ENCODE peak calls at places on chromosomes 4 and X, in four cellular contexts. B is breast epithelium; Q is upper lobe of right lung; U is CD8-positive, alpha-beta T cell. A is an unnamed sample.

GRCh38 chr4:17368408-17368807 is 143.5 kb downstream of the QDPR start:
- DNase-seq in B (no peak), Q (no peak), U (no peak), A (no peak)

GRCh38 chr4:83011779-83012630 is 1.4 kb upstream of the LIN54 start:
- DNase-seq in U (no peak), Q (peak; percentile 76), B (peak; percentile 27), A (peak; percentile 53)

GRCh38 chr4:11623726-11624037 is 195.0 kb upstream of the HS3ST1 start:
- DNase-seq in U (no peak), Q (no peak), B (peak; percentile 47), A (peak; percentile 32)

GRCh38 chr4:182537031-182537617 is 293.9 kb downstream of the TENM3 start:
- DNase-seq in B (no peak), U (no peak), Q (no peak), A (no peak)

GRCh38 chrX:137362583-137362982 is 203.3 kb upstream of the ZIC3 start:
- DNase-seq in B (no peak), U (no peak), Q (no peak), A (no peak)

GRCh38 chrX:67604979-67605703 is 61.3 kb downstream of the AR start:
- DNase-seq in B (no peak), U (no peak), Q (no peak), A (no peak)

GRCh38 chr4:57658188-57658587 is 548.0 kb upstream of the IGFBP7 start:
- DNase-seq in Q (no peak), U (no peak), B (no peak), A (no peak)

GRCh38 chrX:37959212-37960021 is 46.9 kb upstream of the SYTL5 start:
- DNase-seq in U (no peak), B (no peak), Q (no peak), A (no peak)

GRCh38 chr4:89788243-89789072 is 48.5 kb downstream of the SNCA start:
- DNase-seq in B (no peak), U (no peak), Q (no peak), A (no peak)

GRCh38 chr4:140174535-140174934 is 20.6 kb upstream of the MAML3 start:
- DNase-seq in U (no peak), B (no peak), Q (no peak), A (no peak)

GRCh38 chrX:9562851-9563250 is 98.0 kb downstream of the TBL1X start:
- DNase-seq in U (no peak), B (peak; percentile 60), Q (no peak), A (no peak)

GRCh38 chr4:96675916-96676315 is 836.0 kb downstream of the PDHA2 start:
- DNase-seq in B (no peak), Q (no peak), U (no peak), A (no peak)

GRCh38 chrX:6448003-6448402 is 86.9 kb downstream of the VCX3A start:
- DNase-seq in Q (no peak), B (no peak), U (no peak), A (no peak)

GRCh38 chr4:150415213-150415612 is 166.7 kb upstream of the MAB21L2 start:
- DNase-seq in U (no peak), B (no peak), Q (no peak), A (no peak)

GRCh38 chr4:168367065-168367464 is 48.5 kb upstream of the DDX60 start:
- DNase-seq in U (no peak), Q (no peak), B (no peak), A (no peak)

GRCh38 chr4:98474408-98474844 is 184.0 kb downstream of the TSPAN5 start:
- DNase-seq in Q (no peak), B (no peak), U (no peak), A (no peak)

GRCh38 chr4:4296283-4296846 is 6.3 kb downstream of the ZBTB49 start:
- DNase-seq in Q (no peak), U (no peak), B (no peak), A (no peak)

GRCh38 chr4:1235381-1236102 is 13.4 kb downstream of the CTBP1 start:
- DNase-seq in B (no peak), U (peak; percentile 18), Q (peak; percentile 53), A (peak; percentile 19)

GRCh38 chrX:100995469-100995868 is 26.0 kb downstream of the ARL13A start:
- DNase-seq in B (no peak), U (no peak), Q (no peak), A (no peak)

GRCh38 chr4:76717431-76717830 is 180.5 kb downstream of the SOWAHB start:
- DNase-seq in B (no peak), Q (no peak), U (no peak), A (no peak)

GRCh38 chr4:185730387-185730786 is 81.6 kb downstream of the SORBS2 start:
- DNase-seq in U (no peak), Q (no peak), B (no peak), A (no peak)

GRCh38 chrX:24259544-24260240 is 54.2 kb downstream of the SUPT20HL2 start:
- DNase-seq in Q (no peak), B (no peak), U (no peak), A (no peak)

GRCh38 chr4:40317921-40318658 is 17.0 kb upstream of the CHRNA9 start:
- DNase-seq in U (no peak), Q (no peak), B (no peak), A (no peak)

GRCh38 chrX:48683411-48683982 is at the start of gene WAS:
- DNase-seq in Q (peak; percentile 64), U (peak; percentile 51), B (no peak), A (no peak)

GRCh38 chr4:38560763-38561558 is 103.0 kb upstream of the KLF3 start:
- DNase-seq in Q (no peak), B (no peak), U (no peak), A (no peak)

GRCh38 chr4:156870861-156871260 is 100.7 kb downstream of the PDGFC start:
- DNase-seq in Q (no peak), U (no peak), B (no peak), A (no peak)

GRCh38 chr4:7823416-7823824 is 116.2 kb downstream of the AFAP1 start:
- DNase-seq in Q (no peak), B (no peak), U (no peak), A (no peak)
- H3K4me1 ChIP-seq in Q (peaks cover 29% of the 10 kb centered on the region), B (peaks cover under 1% of the 10 kb centered on the region), U (peaks cover 11% of the 10 kb centered on the region), A (peaks cover 10% of the 10 kb centered on the region)

DNA sequence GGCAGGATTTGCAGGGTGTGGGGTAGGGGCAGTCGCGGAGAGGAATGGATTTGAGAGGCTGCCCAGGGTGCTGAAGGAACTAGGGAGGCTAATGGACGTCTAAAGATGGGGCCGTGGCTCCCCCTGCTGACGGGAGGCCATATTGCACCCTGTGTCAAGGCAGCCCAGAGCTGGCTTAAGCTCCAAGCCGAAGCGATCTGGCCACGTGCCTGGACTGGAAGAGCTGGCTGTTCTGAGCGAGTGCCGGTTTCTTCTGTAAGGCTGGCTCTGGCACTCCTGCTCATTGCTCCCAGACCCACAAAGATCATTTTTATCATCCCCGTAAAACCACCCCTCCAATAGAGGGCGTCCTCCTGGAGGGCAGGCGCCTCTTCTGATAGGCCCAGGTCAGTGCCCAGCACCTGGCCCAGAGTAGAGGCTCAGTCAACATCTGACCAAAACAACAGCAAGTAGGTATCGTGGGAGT is 5.6 kb downstream of the PNCK start:
- DNase-seq in B (peak; percentile 75), U (peak; percentile 69), Q (peak; percentile 89), A (peak; percentile 77)
- TF ChIP-seq CTCF in B (peak; percentile 60), U (peak; percentile 64), Q (peak; percentile 69), A (peak; percentile 51)

GRCh38 chr4:87056884-87057283 is 122.1 kb downstream of the AFF1 start:
- DNase-seq in B (no peak), Q (no peak), U (no peak), A (no peak)

GRCh38 chr4:87058272-87059073 is 123.7 kb downstream of the AFF1 start:
- DNase-seq in Q (peak; percentile 71), U (no peak), B (no peak), A (no peak)

GRCh38 chr4:87057835-87058234 is 123.0 kb downstream of the AFF1 start:
- DNase-seq in Q (no peak), U (no peak), B (no peak), A (peak; percentile 54)

GRCh38 chr4:87065016-87065415 is 130.2 kb downstream of the AFF1 start:
- DNase-seq in B (no peak), U (no peak), Q (no peak), A (no peak)

GRCh38 chr4:87060957-87061356 is 126.1 kb downstream of the AFF1 start:
- DNase-seq in Q (no peak), U (no peak), B (no peak), A (no peak)
- H3K27ac ChIP-seq in Q (no peak overlapping the region), U (no peak overlapping the region), B (peak overlapping the region; percentile 61), A (no peak overlapping the region)

GRCh38 chrX:133365886-133366611 is 49.2 kb downstream of the GPC4 start:
- DNase-seq in Q (no peak), U (no peak), B (no peak), A (no peak)
- H3K4me1 ChIP-seq in Q (no peaks in the 10 kb centered on the region), U (no peaks in the 10 kb centered on the region), B (no peaks in the 10 kb centered on the region), A (no peaks in the 10 kb centered on the region)

GRCh38 chr4:16199132-16199531 is 27.1 kb downstream of the TAPT1 start:
- DNase-seq in Q (no peak), U (no peak), B (no peak), A (no peak)
- TF ChIP-seq CTCF in Q (peak; percentile 40), U (no peak), B (no peak), A (no peak)

A was measured in left lung.